ENCODE peak calls at places on chromosomes 1 and 21, in five cellular contexts. E is thoracic aorta, Q is GM23248, S is IMR-90, H is transverse colon. V is an unnamed sample. For H3K4me1, the result is how much of the 10 kb centered on the place peaks cover.

GRCh38 chr21:44706026-44706705 is 5.2 kb downstream of the TSPEAR start:
- DNase-seq in E (no peak), Q (no peak), S (no peak), H (no peak), V (no peak)

GRCh38 chr21:35382696-35383095 is 333.6 kb upstream of the RUNX1 start:
- DNase-seq in E (no peak), Q (no peak), S (no peak), H (no peak), V (no peak)

GRCh38 chr1:205274041-205274691 is 46.4 kb downstream of the TMCC2 start:
- DNase-seq in E (no peak), Q (no peak), S (no peak), H (no peak), V (no peak)

GRCh38 chr1:217105432-217105831 is 382.2 kb upstream of the ESRRG start:
- DNase-seq in E (no peak), Q (no peak), S (no peak), H (no peak), V (no peak)

GRCh38 chr1:186374313-186375151 is 521 bp downstream of the TPR start:
- DNase-seq in E (no peak), Q (peak), S (peak), H (peak), V (peak)

GRCh38 chr1:87100271-87100670 is 185.8 kb downstream of the HS2ST1 start:
- DNase-seq in E (no peak), Q (no peak), S (no peak), H (no peak), V (no peak)

GRCh38 chr1:2448098-2448445 is 28.0 kb upstream of the PLCH2 start:
- DNase-seq in E (no peak), Q (peak), S (no peak), H (no peak), V (no peak)

GRCh38 chr1:87120779-87121178 is 206.3 kb downstream of the HS2ST1 start:
- DNase-seq in E (no peak), Q (no peak), S (no peak), H (no peak), V (no peak)

GRCh38 chr1:47184090-47184735 is 5.6 kb downstream of the PDZK1IP1 start:
- DNase-seq in E (no peak), Q (peak), S (no peak), H (no peak), V (no peak)

GRCh38 chr1:199736646-199737045 is 290.9 kb upstream of the NR5A2 start:
- DNase-seq in E (no peak), Q (no peak), S (no peak), H (no peak), V (no peak)

GRCh38 chr1:7561936-7562728 is 209.0 kb upstream of the VAMP3 start:
- DNase-seq in E (no peak), Q (no peak), S (no peak), H (no peak), V (no peak)

GRCh38 chr1:232435746-232436145 is 194.2 kb downstream of the SIPA1L2 start:
- DNase-seq in E (no peak), Q (peak), S (peak), H (no peak), V (no peak)

GRCh38 chr1:184025242-184025675 is 12.3 kb downstream of the COLGALT2 start:
- DNase-seq in E (no peak), Q (peak), S (peak), H (no peak), V (no peak)
- H3K4me1 ChIP-seq in E (under half), Q (under half), S (under half), H (under half), V (under half)

GRCh38 chr1:68542586-68542985 is 45.7 kb upstream of the DEPDC1 start:
- DNase-seq in E (no peak), Q (peak), S (no peak), H (no peak), V (no peak)

DNA sequence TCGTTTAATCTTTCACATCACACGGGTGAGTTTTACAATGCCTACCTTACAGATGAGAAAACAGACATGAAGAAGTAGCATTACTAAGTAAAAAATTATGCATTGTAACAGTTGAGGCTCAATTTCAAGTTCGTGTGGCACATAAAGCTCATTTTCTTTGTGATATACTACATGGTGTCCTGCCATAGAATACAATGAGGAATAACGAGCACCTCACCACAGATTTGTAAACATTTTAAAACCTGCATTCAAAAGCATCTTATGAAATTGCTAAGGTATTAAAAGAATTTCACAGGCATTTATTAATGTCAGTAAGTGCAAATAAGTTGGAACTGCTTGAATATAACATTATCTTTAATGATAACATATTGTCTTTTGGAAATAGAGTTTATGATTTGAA is 47.8 kb upstream of the DEPDC1 start:
- DNase-seq in E (no peak), Q (no peak), S (no peak), H (no peak), V (no peak)
- H3K4me3 ChIP-seq in E (no peak), Q (no peak), S (no peak), H (no peak), V (no peak)

DNA sequence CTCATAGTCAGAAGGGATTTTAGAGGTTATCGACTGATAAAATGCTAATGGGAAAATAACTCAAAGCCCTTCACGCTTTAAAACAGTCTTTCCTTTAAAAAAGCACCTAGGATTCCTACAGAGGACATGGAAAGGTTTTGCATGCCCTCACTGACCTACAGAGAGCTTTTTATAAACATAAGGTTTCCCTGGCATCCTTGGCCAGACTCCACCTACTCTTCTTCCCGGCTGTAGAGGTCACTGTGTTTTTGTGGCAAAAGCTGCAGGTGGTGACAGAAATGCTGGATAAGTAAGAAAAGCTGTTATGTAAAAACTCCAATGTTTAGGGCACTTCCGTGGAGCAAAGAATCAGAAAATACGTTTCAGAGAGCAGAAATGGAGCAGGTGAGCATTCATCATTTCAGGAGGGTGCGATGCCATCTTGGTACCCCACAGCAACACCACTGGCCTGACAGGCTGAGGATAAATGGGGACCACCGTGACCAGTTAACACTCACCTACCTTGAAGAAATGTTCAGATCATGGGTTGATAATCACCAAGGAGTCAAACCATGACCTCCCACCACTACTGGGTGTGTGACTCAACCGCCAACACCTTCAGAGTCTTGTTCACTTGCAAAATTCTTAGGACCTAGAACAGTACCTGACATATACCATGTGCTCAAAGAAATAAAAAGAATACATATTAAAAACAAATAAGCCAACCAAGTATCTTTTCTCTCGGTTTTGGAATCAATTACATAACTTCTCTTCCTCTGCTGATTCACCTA is 46.6 kb downstream of the SSBP3 start:
- DNase-seq in E (no peak), Q (no peak), S (no peak), H (no peak), V (no peak)
- H3K4me1 ChIP-seq in E (under half), Q (under half), S (under half), H (half or more), V (under half)

GRCh38 chr1:14255711-14256110 is 342.8 kb upstream of the KAZN start:
- DNase-seq in E (no peak), Q (peak), S (no peak), H (no peak), V (no peak)
- H3K4me3 ChIP-seq in E (no peak), Q (no peak), S (no peak), H (no peak), V (no peak)